ENCODE peak calls at places on chromosomes 11 and 22, in ten cellular contexts. C, S, Y, W, V, K, J, G, U and Q are unnamed samples.

GRCh38 chr11:82858556-82859091 is 41.6 kb downstream of the PRCP start:
- DNase-seq in S (peak), J (peak), K (no peak), W (no peak), C (peak), G (peak), Y (no peak), V (no peak), U (peak), Q (no peak)

GRCh38 chr11:26741036-26741435 is 19.2 kb upstream of the SLC5A12 start:
- DNase-seq in V (no peak), U (peak), C (no peak), G (peak), K (peak), Y (no peak), J (no peak), W (no peak), S (no peak), Q (no peak)

GRCh38 chr11:86632499-86633269 is 39.7 kb downstream of the ME3 start:
- DNase-seq in S (peak), K (peak), W (peak), U (peak), C (peak), Y (peak), J (peak), V (no peak), G (peak), Q (peak)

GRCh38 chr11:59012942-59013256 is 73.2 kb upstream of the GLYATL1B start:
- DNase-seq in S (no peak), W (no peak), C (no peak), G (no peak), J (no peak), V (no peak), K (no peak), U (no peak), Y (no peak), Q (no peak)

GRCh38 chr11:75334402-75334891 is 17.0 kb downstream of the ARRB1 start:
- DNase-seq in C (no peak), S (no peak), G (no peak), K (no peak), V (no peak), W (no peak), Y (no peak), U (no peak), J (no peak), Q (no peak)

GRCh38 chr22:48591286-48592065 is 1236.2 kb downstream of the BRD1 start:
- DNase-seq in U (no peak), G (no peak), K (no peak), C (no peak), S (no peak), J (no peak), Y (no peak), V (no peak), W (no peak), Q (no peak)

GRCh38 chr22:45240810-45241631 is at the start of gene KIAA0930:
- DNase-seq in W (peak), J (peak), K (peak), S (peak), G (no peak), V (peak), Y (peak), C (peak), U (peak), Q (no peak)

GRCh38 chr11:110314366-110315095 is 18.1 kb upstream of the RDX start:
- DNase-seq in S (no peak), U (no peak), G (no peak), V (no peak), K (no peak), W (no peak), Y (no peak), C (no peak), J (no peak), Q (no peak)

GRCh38 chr22:29369460-29369859 is 18.9 kb downstream of the AP1B1 start:
- DNase-seq in U (peak), G (peak), C (no peak), Y (no peak), J (peak), K (peak), W (peak), V (no peak), S (peak), Q (no peak)

GRCh38 chr22:19880786-19881569 is 26.3 kb upstream of the GNB1L start:
- DNase-seq in Y (peak), S (peak), J (peak), W (peak), V (no peak), U (peak), G (peak), K (peak), C (peak), Q (peak)
- H3K4me2 ChIP-seq in Y (peak), S (peak), J (peak), W (peak), V (no peak), U (peak), G (peak), K (peak), C (peak), Q (peak)

DNA sequence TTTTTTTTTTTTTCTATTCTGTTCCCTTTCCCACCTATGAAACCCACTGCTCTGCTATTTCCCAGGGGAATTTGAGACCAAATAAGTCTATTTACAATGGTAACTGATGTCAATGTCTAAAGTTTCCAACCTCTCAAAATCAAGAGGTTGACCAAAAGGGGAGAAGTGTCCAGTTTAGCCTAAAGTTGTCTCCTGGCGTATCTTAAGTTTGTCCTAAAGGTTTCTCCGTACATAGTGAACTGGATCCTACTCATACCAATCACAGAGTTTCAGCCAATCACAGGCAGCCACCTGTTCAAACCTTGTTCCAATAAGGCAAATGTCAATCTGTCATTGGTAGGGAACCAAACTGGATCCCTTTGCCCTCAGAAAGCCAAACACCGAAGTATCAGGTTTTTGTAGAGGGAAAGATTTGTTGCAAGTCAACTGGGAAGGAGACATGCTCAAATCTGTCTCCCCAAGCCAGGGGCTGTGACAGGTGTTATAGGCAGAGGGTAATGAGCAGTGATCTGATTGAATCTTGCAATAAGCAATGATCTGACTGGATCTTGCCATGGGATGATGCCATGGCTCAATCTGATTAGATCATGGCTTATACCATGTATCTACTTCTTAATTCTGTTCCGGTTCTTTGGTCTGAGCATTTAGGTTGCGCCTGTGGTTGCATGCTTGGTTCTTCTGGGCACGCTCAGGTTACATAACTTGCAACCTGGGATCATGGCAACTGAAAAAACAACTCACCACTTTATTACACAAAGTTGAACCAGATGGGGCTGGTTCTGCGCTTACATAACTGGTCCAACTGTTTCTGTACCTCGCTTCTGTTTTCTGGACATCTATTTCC is 1.1 kb upstream of the VPS37C start:
- DNase-seq in V (peak), Y (peak), C (peak), S (peak), J (no peak), W (peak), U (peak), G (no peak), K (no peak), Q (peak)
- H3K4me2 ChIP-seq in V (peak), Y (peak), C (peak), S (peak), J (peak), W (peak), U (peak), G (peak), K (peak), Q (peak)

GRCh38 chr22:22933807-22934542 is 46.4 kb downstream of the IGLL5 start:
- DNase-seq in Y (no peak), U (no peak), G (no peak), V (no peak), K (no peak), S (no peak), W (no peak), J (no peak), C (no peak), Q (no peak)
- H3K4me2 ChIP-seq in Y (no peak), U (no peak), G (no peak), V (no peak), K (no peak), S (no peak), W (no peak), J (no peak), C (no peak), Q (no peak)

GRCh38 chr11:123305601-123306000 is 110.6 kb upstream of the CLMP start:
- DNase-seq in J (no peak), S (no peak), V (no peak), C (no peak), G (no peak), K (no peak), W (no peak), U (no peak), Y (no peak), Q (no peak)
- H3K4me2 ChIP-seq in J (no peak), S (no peak), V (no peak), C (no peak), G (no peak), K (no peak), W (no peak), U (no peak), Y (no peak), Q (no peak)

GRCh38 chr22:39724857-39725256 is 154.3 kb downstream of the CACNA1I start:
- DNase-seq in G (no peak), U (no peak), C (no peak), J (no peak), K (no peak), V (no peak), Y (no peak), W (no peak), S (no peak), Q (no peak)

GRCh38 chr22:39725351-39726035 is 154.9 kb downstream of the CACNA1I start:
- DNase-seq in S (no peak), V (no peak), J (no peak), C (no peak), K (no peak), W (no peak), Y (no peak), U (no peak), G (no peak), Q (no peak)

GRCh38 chr22:39723899-39724351 is 153.4 kb downstream of the CACNA1I start:
- DNase-seq in C (no peak), Y (no peak), G (peak), K (no peak), J (peak), V (no peak), S (peak), W (no peak), U (peak), Q (no peak)

GRCh38 chr22:39723463-39723862 is 152.9 kb downstream of the CACNA1I start:
- DNase-seq in C (no peak), U (no peak), Y (no peak), K (no peak), V (no peak), S (no peak), J (no peak), G (no peak), W (no peak), Q (no peak)

GRCh38 chr22:39724390-39724789 is 153.8 kb downstream of the CACNA1I start:
- DNase-seq in G (no peak), Y (no peak), C (peak), K (no peak), S (no peak), J (no peak), W (peak), V (no peak), U (no peak), Q (no peak)
- H3K4me2 ChIP-seq in G (no peak), Y (no peak), C (no peak), K (no peak), S (no peak), J (no peak), W (no peak), V (no peak), U (no peak), Q (no peak)

GRCh38 chr22:26168199-26168915 is 905 bp upstream of the SEZ6L start:
- DNase-seq in W (peak), V (no peak), G (no peak), C (no peak), U (no peak), S (no peak), Y (peak), J (no peak), K (peak), Q (no peak)
- H3K4me2 ChIP-seq in W (peak), V (no peak), G (no peak), C (no peak), U (no peak), S (no peak), Y (no peak), J (no peak), K (peak), Q (no peak)

DNA sequence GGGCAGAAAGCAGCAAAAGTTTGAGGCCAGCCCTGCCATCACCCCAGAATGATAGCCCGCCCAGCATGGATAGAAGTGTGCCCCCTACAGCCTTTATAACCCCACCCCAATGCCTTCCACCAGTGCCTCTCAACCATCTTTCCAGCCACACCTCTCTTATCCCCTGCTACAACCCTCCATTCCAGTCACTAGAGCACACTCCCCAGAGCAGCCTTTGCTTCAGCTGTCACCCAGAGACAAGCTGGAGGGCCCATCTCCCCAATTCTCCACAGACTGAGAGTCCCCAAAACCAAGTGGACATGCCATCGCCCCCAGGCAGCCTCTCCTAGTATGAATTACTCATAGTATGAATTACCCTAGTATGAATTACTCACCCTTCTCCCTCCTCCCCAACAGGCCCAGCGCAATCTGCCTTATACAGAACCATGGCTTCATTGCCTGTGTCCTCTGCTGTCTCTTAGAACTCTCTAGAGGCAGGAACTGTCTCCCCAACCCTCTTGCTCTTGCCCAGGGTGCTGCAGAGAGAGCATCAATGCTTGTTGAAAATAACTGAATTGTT is 24.9 kb downstream of the MYH9 start:
- DNase-seq in W (no peak), G (no peak), V (no peak), Y (no peak), J (no peak), C (no peak), S (no peak), K (no peak), U (no peak), Q (no peak)
- H3K4me2 ChIP-seq in W (peak), G (peak), V (no peak), Y (peak), J (peak), C (peak), S (peak), K (no peak), U (peak), Q (peak)

DNA sequence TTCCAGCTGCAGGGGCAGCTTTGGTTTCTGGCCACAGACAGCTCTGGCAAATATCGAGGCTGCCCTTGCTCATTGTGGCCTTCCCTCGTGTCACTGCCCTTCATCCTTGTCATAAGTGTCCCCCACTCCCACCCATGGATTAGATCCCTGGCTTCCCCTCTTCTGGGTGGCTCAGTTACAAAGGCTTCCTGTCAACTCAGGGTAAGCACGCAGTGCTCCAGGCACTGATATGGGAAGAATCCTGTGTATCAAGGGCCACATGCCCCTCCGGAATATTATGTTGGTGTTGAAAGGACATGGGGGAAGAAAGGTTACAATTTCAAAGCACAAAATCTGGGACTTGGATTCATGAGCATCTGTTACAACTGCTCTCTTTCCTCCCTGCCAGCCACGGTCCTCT is 128.1 kb downstream of the DBX1 start:
- DNase-seq in J (no peak), Y (no peak), W (no peak), S (no peak), V (no peak), K (no peak), C (no peak), U (no peak), G (no peak), Q (no peak)
- H3K4me2 ChIP-seq in J (peak), Y (peak), W (peak), S (peak), V (no peak), K (peak), C (peak), U (peak), G (peak), Q (peak)

GRCh38 chr22:42752912-42753311 is 32.2 kb upstream of the A4GALT start:
- DNase-seq in V (no peak), G (no peak), U (no peak), S (no peak), K (no peak), J (no peak), W (no peak), C (no peak), Y (peak), Q (no peak)
- H3K4me2 ChIP-seq in V (no peak), G (no peak), U (no peak), S (no peak), K (no peak), J (no peak), W (no peak), C (no peak), Y (no peak), Q (no peak)

GRCh38 chr11:125351868-125352250 is 144.2 kb downstream of the FEZ1 start:
- DNase-seq in W (no peak), S (no peak), K (no peak), U (no peak), G (no peak), J (no peak), C (no peak), Y (no peak), V (no peak), Q (no peak)
- H3K4me2 ChIP-seq in W (no peak), S (no peak), K (no peak), U (no peak), G (no peak), J (no peak), C (no peak), Y (no peak), V (no peak), Q (no peak)